ENCODE peak calls at places on chromosomes 12 and 14, in eight cellular contexts. One of them, this sample, is unnamed.

GRCh38 chr14:90439874-90440442 is 43.1 kb downstream of the CALM1 start:
- DNase-seq in tibial artery: no peak
- DNase-seq in AG04450: no peak
- DNase-seq in fibroblast of lung: no peak
- DNase-seq in left ventricle myocardium inferior: no peak
- DNase-seq in cardiac fibroblast: no peak
- DNase-seq in astrocyte of the spinal cord: no peak
- DNase-seq in choroid plexus epithelial cell: no peak
- DNase-seq in this sample: no peak

GRCh38 chr12:94265521-94265920 is 117.1 kb downstream of the PLXNC1 start:
- DNase-seq in choroid plexus epithelial cell: no peak
- DNase-seq in tibial artery: no peak
- DNase-seq in astrocyte of the spinal cord: no peak
- DNase-seq in AG04450: no peak
- DNase-seq in left ventricle myocardium inferior: no peak
- DNase-seq in cardiac fibroblast: no peak
- DNase-seq in fibroblast of lung: no peak
- DNase-seq in this sample: no peak

GRCh38 chr12:122079038-122079531 is 529 bp downstream of the MLXIP start:
- DNase-seq in left ventricle myocardium inferior: no peak
- DNase-seq in astrocyte of the spinal cord: no peak
- DNase-seq in cardiac fibroblast: no peak
- DNase-seq in fibroblast of lung: no peak
- DNase-seq in choroid plexus epithelial cell: no peak
- DNase-seq in tibial artery: no peak
- DNase-seq in AG04450: no peak
- DNase-seq in this sample: peak; percentile 54

GRCh38 chr14:55102141-55102547 is 26.9 kb upstream of the LGALS3 start:
- DNase-seq in choroid plexus epithelial cell: peak; percentile 99
- DNase-seq in astrocyte of the spinal cord: peak; percentile 97
- DNase-seq in fibroblast of lung: peak; percentile 98
- DNase-seq in cardiac fibroblast: peak; percentile 98
- DNase-seq in AG04450: peak; percentile 84
- DNase-seq in tibial artery: peak; percentile 90
- DNase-seq in left ventricle myocardium inferior: peak; percentile 73
- DNase-seq in this sample: peak; percentile 78

GRCh38 chr14:60803871-60804270 is 69.3 kb downstream of the MNAT1 start:
- DNase-seq in choroid plexus epithelial cell: no peak
- DNase-seq in tibial artery: no peak
- DNase-seq in fibroblast of lung: no peak
- DNase-seq in AG04450: no peak
- DNase-seq in cardiac fibroblast: no peak
- DNase-seq in astrocyte of the spinal cord: no peak
- DNase-seq in left ventricle myocardium inferior: no peak
- DNase-seq in this sample: no peak

GRCh38 chr12:2783936-2784600 is 10.7 kb upstream of the FKBP4 start:
- DNase-seq in tibial artery: peak; percentile 44
- DNase-seq in astrocyte of the spinal cord: peak; percentile 37
- DNase-seq in left ventricle myocardium inferior: peak; percentile 71
- DNase-seq in fibroblast of lung: peak; percentile 33
- DNase-seq in choroid plexus epithelial cell: peak; percentile 58
- DNase-seq in cardiac fibroblast: peak; percentile 56
- DNase-seq in AG04450: no peak
- DNase-seq in this sample: peak; percentile 72

GRCh38 chr12:132783917-132784531 is 22.4 kb upstream of the ANKLE2 start:
- DNase-seq in fibroblast of lung: no peak
- DNase-seq in AG04450: no peak
- DNase-seq in cardiac fibroblast: no peak
- DNase-seq in astrocyte of the spinal cord: no peak
- DNase-seq in choroid plexus epithelial cell: no peak
- DNase-seq in tibial artery: peak; percentile 60
- DNase-seq in left ventricle myocardium inferior: peak; percentile 36
- DNase-seq in this sample: peak; percentile 45

GRCh38 chr12:104519190-104519857 is 62.6 kb downstream of the CHST11 start:
- DNase-seq in AG04450: no peak
- DNase-seq in fibroblast of lung: no peak
- DNase-seq in choroid plexus epithelial cell: no peak
- DNase-seq in astrocyte of the spinal cord: no peak
- DNase-seq in cardiac fibroblast: no peak
- DNase-seq in left ventricle myocardium inferior: no peak
- DNase-seq in tibial artery: no peak
- DNase-seq in this sample: no peak

GRCh38 chr14:42222924-42223471 is 616.3 kb downstream of the LRFN5 start:
- DNase-seq in AG04450: peak; percentile 45
- DNase-seq in astrocyte of the spinal cord: peak; percentile 82
- DNase-seq in choroid plexus epithelial cell: peak; percentile 59
- DNase-seq in left ventricle myocardium inferior: no peak
- DNase-seq in tibial artery: peak; percentile 32
- DNase-seq in fibroblast of lung: peak; percentile 82
- DNase-seq in cardiac fibroblast: peak; percentile 70
- DNase-seq in this sample: no peak

GRCh38 chr12:122836027-122836921 is 1.0 kb downstream of the HIP1R start:
- DNase-seq in tibial artery: no peak
- DNase-seq in AG04450: no peak
- DNase-seq in fibroblast of lung: no peak
- DNase-seq in astrocyte of the spinal cord: no peak
- DNase-seq in left ventricle myocardium inferior: no peak
- DNase-seq in choroid plexus epithelial cell: no peak
- DNase-seq in cardiac fibroblast: peak; percentile 31
- DNase-seq in this sample: peak; percentile 70

GRCh38 chr14:104100171-104101085 is 14.9 kb downstream of the ASPG start:
- DNase-seq in left ventricle myocardium inferior: peak; percentile 8
- DNase-seq in choroid plexus epithelial cell: no peak
- DNase-seq in fibroblast of lung: no peak
- DNase-seq in tibial artery: no peak
- DNase-seq in cardiac fibroblast: no peak
- DNase-seq in astrocyte of the spinal cord: no peak
- DNase-seq in AG04450: no peak
- DNase-seq in this sample: no peak

GRCh38 chr12:77724367-77724957 is 106.2 kb upstream of the NAV3 start:
- DNase-seq in astrocyte of the spinal cord: peak; percentile 65
- DNase-seq in tibial artery: no peak
- DNase-seq in AG04450: peak; percentile 10
- DNase-seq in fibroblast of lung: peak; percentile 45
- DNase-seq in choroid plexus epithelial cell: peak; percentile 82
- DNase-seq in left ventricle myocardium inferior: no peak
- DNase-seq in cardiac fibroblast: peak; percentile 72
- DNase-seq in this sample: no peak

GRCh38 chr12:103244596-103244995 is 251.2 kb downstream of the C12orf42 start:
- DNase-seq in tibial artery: no peak
- DNase-seq in astrocyte of the spinal cord: no peak
- DNase-seq in AG04450: no peak
- DNase-seq in fibroblast of lung: no peak
- DNase-seq in cardiac fibroblast: no peak
- DNase-seq in left ventricle myocardium inferior: no peak
- DNase-seq in choroid plexus epithelial cell: no peak
- DNase-seq in this sample: no peak

GRCh38 chr12:31482816-31483215 is 108.1 kb downstream of the DENND5B start:
- DNase-seq in fibroblast of lung: peak; percentile 87
- DNase-seq in AG04450: no peak
- DNase-seq in cardiac fibroblast: peak; percentile 48
- DNase-seq in choroid plexus epithelial cell: peak; percentile 27
- DNase-seq in astrocyte of the spinal cord: peak; percentile 44
- DNase-seq in left ventricle myocardium inferior: no peak
- DNase-seq in tibial artery: no peak
- DNase-seq in this sample: no peak
- TF ChIP-seq CTCF in fibroblast of lung: no peak
- TF ChIP-seq CTCF in AG04450: no peak
- TF ChIP-seq CTCF in cardiac fibroblast: no peak
- TF ChIP-seq CTCF in choroid plexus epithelial cell: no peak
- TF ChIP-seq CTCF in astrocyte of the spinal cord: no peak
- TF ChIP-seq CTCF in left ventricle myocardium inferior: no peak
- TF ChIP-seq CTCF in tibial artery: no peak
- TF ChIP-seq CTCF in this sample: no peak

GRCh38 chr14:76376001-76376404 is at the start of gene ESRRB:
- DNase-seq in astrocyte of the spinal cord: no peak
- DNase-seq in tibial artery: no peak
- DNase-seq in choroid plexus epithelial cell: peak; percentile 39
- DNase-seq in cardiac fibroblast: no peak
- DNase-seq in left ventricle myocardium inferior: no peak
- DNase-seq in AG04450: no peak
- DNase-seq in fibroblast of lung: peak; percentile 19
- DNase-seq in this sample: no peak

GRCh38 chr14:76376409-76376877 is 506 bp downstream of the ESRRB start:
- DNase-seq in tibial artery: no peak
- DNase-seq in choroid plexus epithelial cell: no peak
- DNase-seq in fibroblast of lung: no peak
- DNase-seq in left ventricle myocardium inferior: no peak
- DNase-seq in AG04450: no peak
- DNase-seq in astrocyte of the spinal cord: no peak
- DNase-seq in cardiac fibroblast: no peak
- DNase-seq in this sample: no peak

GRCh38 chr14:76373456-76373855 is 2.5 kb upstream of the ESRRB start:
- DNase-seq in choroid plexus epithelial cell: no peak
- DNase-seq in AG04450: no peak
- DNase-seq in left ventricle myocardium inferior: no peak
- DNase-seq in astrocyte of the spinal cord: no peak
- DNase-seq in fibroblast of lung: no peak
- DNase-seq in tibial artery: no peak
- DNase-seq in cardiac fibroblast: no peak
- DNase-seq in this sample: no peak

GRCh38 chr14:76376878-76377523 is 1.1 kb downstream of the ESRRB start:
- DNase-seq in left ventricle myocardium inferior: no peak
- DNase-seq in cardiac fibroblast: no peak
- DNase-seq in tibial artery: no peak
- DNase-seq in choroid plexus epithelial cell: no peak
- DNase-seq in AG04450: no peak
- DNase-seq in astrocyte of the spinal cord: no peak
- DNase-seq in fibroblast of lung: no peak
- DNase-seq in this sample: no peak

GRCh38 chr14:76375484-76375883 is 453 bp upstream of the ESRRB start:
- DNase-seq in tibial artery: no peak
- DNase-seq in cardiac fibroblast: no peak
- DNase-seq in choroid plexus epithelial cell: no peak
- DNase-seq in AG04450: no peak
- DNase-seq in left ventricle myocardium inferior: no peak
- DNase-seq in fibroblast of lung: peak; percentile 4
- DNase-seq in astrocyte of the spinal cord: no peak
- DNase-seq in this sample: no peak
- TF ChIP-seq CTCF in tibial artery: no peak
- TF ChIP-seq CTCF in cardiac fibroblast: no peak
- TF ChIP-seq CTCF in choroid plexus epithelial cell: no peak
- TF ChIP-seq CTCF in AG04450: no peak
- TF ChIP-seq CTCF in left ventricle myocardium inferior: no peak
- TF ChIP-seq CTCF in fibroblast of lung: no peak
- TF ChIP-seq CTCF in astrocyte of the spinal cord: no peak
- TF ChIP-seq CTCF in this sample: no peak

GRCh38 chr12:754871-755562 is 2.6 kb downstream of the WNK1 start:
- DNase-seq in cardiac fibroblast: peak; percentile 83
- DNase-seq in AG04450: peak; percentile 24
- DNase-seq in astrocyte of the spinal cord: peak; percentile 65
- DNase-seq in choroid plexus epithelial cell: peak; percentile 76
- DNase-seq in fibroblast of lung: peak; percentile 61
- DNase-seq in left ventricle myocardium inferior: no peak
- DNase-seq in tibial artery: no peak
- DNase-seq in this sample: no peak

GRCh38 chr12:751828-752672 is at the start of gene WNK1:
- DNase-seq in AG04450: peak; percentile 98
- DNase-seq in left ventricle myocardium inferior: peak; percentile 97
- DNase-seq in cardiac fibroblast: peak; percentile 99
- DNase-seq in choroid plexus epithelial cell: peak; percentile 99
- DNase-seq in tibial artery: peak; percentile 97
- DNase-seq in fibroblast of lung: peak; percentile 99
- DNase-seq in astrocyte of the spinal cord: peak; percentile 99
- DNase-seq in this sample: peak; percentile 96

GRCh38 chr12:752673-753400 is 458 bp downstream of the WNK1 start:
- DNase-seq in AG04450: no peak
- DNase-seq in cardiac fibroblast: peak; percentile 40
- DNase-seq in left ventricle myocardium inferior: peak; percentile 57
- DNase-seq in astrocyte of the spinal cord: peak; percentile 48
- DNase-seq in fibroblast of lung: peak; percentile 42
- DNase-seq in tibial artery: peak; percentile 59
- DNase-seq in choroid plexus epithelial cell: peak; percentile 38
- DNase-seq in this sample: peak; percentile 66

GRCh38 chr12:754238-754816 is 1.9 kb downstream of the WNK1 start:
- DNase-seq in fibroblast of lung: peak; percentile 15
- DNase-seq in astrocyte of the spinal cord: peak; percentile 31
- DNase-seq in cardiac fibroblast: peak; percentile 38
- DNase-seq in tibial artery: no peak
- DNase-seq in left ventricle myocardium inferior: no peak
- DNase-seq in choroid plexus epithelial cell: peak; percentile 36
- DNase-seq in AG04450: no peak
- DNase-seq in this sample: peak; percentile 35

GRCh38 chr12:753401-754237 is 1.2 kb downstream of the WNK1 start:
- DNase-seq in cardiac fibroblast: peak; percentile 25
- DNase-seq in choroid plexus epithelial cell: peak; percentile 31
- DNase-seq in left ventricle myocardium inferior: peak; percentile 50
- DNase-seq in AG04450: no peak
- DNase-seq in fibroblast of lung: peak; percentile 21
- DNase-seq in astrocyte of the spinal cord: peak; percentile 14
- DNase-seq in tibial artery: peak; percentile 51
- DNase-seq in this sample: peak; percentile 61
- TF ChIP-seq CTCF in cardiac fibroblast: peak; percentile 7
- TF ChIP-seq CTCF in choroid plexus epithelial cell: peak; percentile 13
- TF ChIP-seq CTCF in left ventricle myocardium inferior: peak; percentile 29
- TF ChIP-seq CTCF in AG04450: no peak
- TF ChIP-seq CTCF in fibroblast of lung: no peak
- TF ChIP-seq CTCF in astrocyte of the spinal cord: peak; percentile 7
- TF ChIP-seq CTCF in tibial artery: peak; percentile 38
- TF ChIP-seq CTCF in this sample: peak; percentile 37

GRCh38 chr14:26138764-26139445 is 458.9 kb downstream of the NOVA1 start:
- DNase-seq in astrocyte of the spinal cord: peak; percentile 14
- DNase-seq in AG04450: no peak
- DNase-seq in cardiac fibroblast: peak; percentile 58
- DNase-seq in choroid plexus epithelial cell: peak; percentile 66
- DNase-seq in left ventricle myocardium inferior: no peak
- DNase-seq in fibroblast of lung: peak; percentile 20
- DNase-seq in tibial artery: no peak
- DNase-seq in this sample: no peak
- TF ChIP-seq CTCF in astrocyte of the spinal cord: no peak
- TF ChIP-seq CTCF in AG04450: no peak
- TF ChIP-seq CTCF in cardiac fibroblast: peak; percentile 11
- TF ChIP-seq CTCF in choroid plexus epithelial cell: peak; percentile 22
- TF ChIP-seq CTCF in left ventricle myocardium inferior: no peak
- TF ChIP-seq CTCF in fibroblast of lung: no peak
- TF ChIP-seq CTCF in tibial artery: no peak
- TF ChIP-seq CTCF in this sample: no peak

GRCh38 chr14:77760381-77761204 is at the start of gene SNW1:
- DNase-seq in fibroblast of lung: peak; percentile 65
- DNase-seq in AG04450: peak; percentile 84
- DNase-seq in cardiac fibroblast: peak; percentile 66
- DNase-seq in left ventricle myocardium inferior: peak; percentile 91
- DNase-seq in astrocyte of the spinal cord: peak; percentile 94
- DNase-seq in tibial artery: peak; percentile 93
- DNase-seq in choroid plexus epithelial cell: peak; percentile 73
- DNase-seq in this sample: peak; percentile 94
- TF ChIP-seq CTCF in fibroblast of lung: no peak
- TF ChIP-seq CTCF in AG04450: no peak
- TF ChIP-seq CTCF in cardiac fibroblast: no peak
- TF ChIP-seq CTCF in left ventricle myocardium inferior: peak; percentile 8
- TF ChIP-seq CTCF in astrocyte of the spinal cord: no peak
- TF ChIP-seq CTCF in tibial artery: no peak
- TF ChIP-seq CTCF in choroid plexus epithelial cell: no peak
- TF ChIP-seq CTCF in this sample: peak; percentile 3

This sample was measured in body of pancreas.